ENCODE peak calls at places on chromosome 13, in six cellular contexts. One of them, this sample, is unnamed.
A peak's percentile ranks its signal among the peaks of the same experiment; 100 is the strongest.

GRCh38 chr13:31920301-31920818 is 111.2 kb upstream of the FRY start:
- DNase-seq in fibroblast of lung: no peak
- DNase-seq in body of pancreas: no peak
- DNase-seq in lower lobe of right lung: no peak
- DNase-seq in GM23248: peak; percentile 18
- DNase-seq in OCI-LY7: no peak
- DNase-seq in this sample: no peak

GRCh38 chr13:20389696-20390525 is 135.7 kb downstream of the CRYL1 start:
- DNase-seq in fibroblast of lung: no peak
- DNase-seq in body of pancreas: no peak
- DNase-seq in lower lobe of right lung: no peak
- DNase-seq in GM23248: no peak
- DNase-seq in OCI-LY7: no peak
- DNase-seq in this sample: no peak

GRCh38 chr13:101730420-101731000 is 278.0 kb downstream of the ITGBL1 start:
- DNase-seq in fibroblast of lung: no peak
- DNase-seq in body of pancreas: peak; percentile 11
- DNase-seq in lower lobe of right lung: no peak
- DNase-seq in GM23248: peak; percentile 14
- DNase-seq in OCI-LY7: no peak
- DNase-seq in this sample: no peak

GRCh38 chr13:27125357-27126282 is 46.0 kb downstream of the USP12 start:
- DNase-seq in fibroblast of lung: no peak
- DNase-seq in body of pancreas: no peak
- DNase-seq in lower lobe of right lung: no peak
- DNase-seq in GM23248: no peak
- DNase-seq in OCI-LY7: no peak
- DNase-seq in this sample: no peak

GRCh38 chr13:110713981-110714797 is 689 bp downstream of the ING1 start:
- DNase-seq in fibroblast of lung: peak; percentile 52
- DNase-seq in body of pancreas: peak; percentile 65
- DNase-seq in lower lobe of right lung: peak; percentile 75
- DNase-seq in GM23248: peak; percentile 80
- DNase-seq in OCI-LY7: peak; percentile 74
- DNase-seq in this sample: peak; percentile 79

GRCh38 chr13:93320942-93321341 is 94.3 kb downstream of the GPC6 start:
- DNase-seq in fibroblast of lung: peak; percentile 60
- DNase-seq in body of pancreas: no peak
- DNase-seq in lower lobe of right lung: no peak
- DNase-seq in GM23248: peak; percentile 69
- DNase-seq in OCI-LY7: no peak
- DNase-seq in this sample: no peak

GRCh38 chr13:110134801-110135200 is 172.2 kb downstream of the COL4A1 start:
- DNase-seq in fibroblast of lung: peak; percentile 24
- DNase-seq in body of pancreas: no peak
- DNase-seq in lower lobe of right lung: no peak
- DNase-seq in GM23248: peak; percentile 35
- DNase-seq in OCI-LY7: no peak
- DNase-seq in this sample: no peak

GRCh38 chr13:39196957-39197644 is 158.8 kb downstream of the NHLRC3 start:
- DNase-seq in fibroblast of lung: peak; percentile 1
- DNase-seq in body of pancreas: no peak
- DNase-seq in lower lobe of right lung: no peak
- DNase-seq in GM23248: no peak
- DNase-seq in OCI-LY7: no peak
- DNase-seq in this sample: no peak

GRCh38 chr13:40780822-40781401 is 8.5 kb upstream of the SLC25A15 start:
- DNase-seq in fibroblast of lung: peak; percentile 37
- DNase-seq in body of pancreas: peak; percentile 34
- DNase-seq in lower lobe of right lung: no peak
- DNase-seq in GM23248: peak; percentile 39
- DNase-seq in OCI-LY7: peak; percentile 51
- DNase-seq in this sample: no peak

GRCh38 chr13:111323549-111323948 is 3.1 kb downstream of the TEX29 start:
- DNase-seq in fibroblast of lung: no peak
- DNase-seq in body of pancreas: no peak
- DNase-seq in lower lobe of right lung: no peak
- DNase-seq in GM23248: no peak
- DNase-seq in OCI-LY7: no peak
- DNase-seq in this sample: no peak

GRCh38 chr13:49021953-49022352 is 46.2 kb downstream of the FNDC3A start:
- DNase-seq in fibroblast of lung: peak; percentile 41
- DNase-seq in body of pancreas: no peak
- DNase-seq in lower lobe of right lung: no peak
- DNase-seq in GM23248: no peak
- DNase-seq in OCI-LY7: no peak
- DNase-seq in this sample: no peak

GRCh38 chr13:94312511-94313191 is 166.8 kb downstream of the DCT start:
- DNase-seq in fibroblast of lung: peak; percentile 32
- DNase-seq in body of pancreas: no peak
- DNase-seq in lower lobe of right lung: no peak
- DNase-seq in GM23248: no peak
- DNase-seq in OCI-LY7: no peak
- DNase-seq in this sample: no peak

GRCh38 chr13:80740076-80740475 is 399.1 kb upstream of the SPRY2 start:
- DNase-seq in fibroblast of lung: no peak
- DNase-seq in body of pancreas: no peak
- DNase-seq in lower lobe of right lung: no peak
- DNase-seq in GM23248: no peak
- DNase-seq in OCI-LY7: no peak
- DNase-seq in this sample: no peak

GRCh38 chr13:79281335-79281734 is 124.7 kb downstream of the RBM26 start:
- DNase-seq in fibroblast of lung: no peak
- DNase-seq in body of pancreas: no peak
- DNase-seq in lower lobe of right lung: no peak
- DNase-seq in GM23248: no peak
- DNase-seq in OCI-LY7: no peak
- DNase-seq in this sample: no peak
- H3K27ac ChIP-seq in fibroblast of lung: no peak overlapping the region
- H3K27ac ChIP-seq in body of pancreas: no peak overlapping the region
- H3K27ac ChIP-seq in lower lobe of right lung: no peak overlapping the region
- H3K27ac ChIP-seq in GM23248: no peak overlapping the region
- H3K27ac ChIP-seq in OCI-LY7: no peak overlapping the region
- H3K27ac ChIP-seq in this sample: no peak overlapping the region

GRCh38 chr13:50914301-50914700 is 4.7 kb downstream of the RNASEH2B start:
- DNase-seq in fibroblast of lung: peak; percentile 45
- DNase-seq in body of pancreas: no peak
- DNase-seq in lower lobe of right lung: no peak
- DNase-seq in GM23248: peak; percentile 68
- DNase-seq in OCI-LY7: no peak
- DNase-seq in this sample: no peak
- H3K4me1 ChIP-seq in fibroblast of lung: peaks cover 14% of the 10 kb centered on the region
- H3K4me1 ChIP-seq in body of pancreas: peaks cover 27% of the 10 kb centered on the region
- H3K4me1 ChIP-seq in lower lobe of right lung: peaks cover 65% of the 10 kb centered on the region
- H3K4me1 ChIP-seq in GM23248: peaks cover 32% of the 10 kb centered on the region
- H3K4me1 ChIP-seq in OCI-LY7: peaks cover 63% of the 10 kb centered on the region
- H3K4me1 ChIP-seq in this sample: peaks cover 14% of the 10 kb centered on the region

GRCh38 chr13:100394005-100394695 is 194.4 kb downstream of the GGACT start:
- DNase-seq in fibroblast of lung: peak; percentile 89
- DNase-seq in body of pancreas: no peak
- DNase-seq in lower lobe of right lung: no peak
- DNase-seq in GM23248: peak; percentile 94
- DNase-seq in OCI-LY7: no peak
- DNase-seq in this sample: no peak

GRCh38 chr13:100395698-100396373 is 192.8 kb downstream of the GGACT start:
- DNase-seq in fibroblast of lung: no peak
- DNase-seq in body of pancreas: no peak
- DNase-seq in lower lobe of right lung: no peak
- DNase-seq in GM23248: no peak
- DNase-seq in OCI-LY7: no peak
- DNase-seq in this sample: no peak

GRCh38 chr13:100389617-100390016 is 199.0 kb downstream of the GGACT start:
- DNase-seq in fibroblast of lung: no peak
- DNase-seq in body of pancreas: no peak
- DNase-seq in lower lobe of right lung: no peak
- DNase-seq in GM23248: no peak
- DNase-seq in OCI-LY7: no peak
- DNase-seq in this sample: no peak

GRCh38 chr13:100396771-100397170 is 191.8 kb downstream of the GGACT start:
- DNase-seq in fibroblast of lung: no peak
- DNase-seq in body of pancreas: no peak
- DNase-seq in lower lobe of right lung: no peak
- DNase-seq in GM23248: no peak
- DNase-seq in OCI-LY7: no peak
- DNase-seq in this sample: no peak

GRCh38 chr13:100392709-100393630 is 195.6 kb downstream of the GGACT start:
- DNase-seq in fibroblast of lung: peak; percentile 100
- DNase-seq in body of pancreas: peak; percentile 57
- DNase-seq in lower lobe of right lung: peak; percentile 55
- DNase-seq in GM23248: peak; percentile 99
- DNase-seq in OCI-LY7: no peak
- DNase-seq in this sample: peak; percentile 93
- H3K27ac ChIP-seq in fibroblast of lung: peak overlapping the region; percentile 79
- H3K27ac ChIP-seq in body of pancreas: no peak overlapping the region
- H3K27ac ChIP-seq in lower lobe of right lung: peak overlapping the region; percentile 26
- H3K27ac ChIP-seq in GM23248: peak overlapping the region; percentile 99
- H3K27ac ChIP-seq in OCI-LY7: no peak overlapping the region
- H3K27ac ChIP-seq in this sample: peak overlapping the region; percentile 52

GRCh38 chr13:51997641-51998330 is 13.5 kb downstream of the ATP7B start:
- DNase-seq in fibroblast of lung: no peak
- DNase-seq in body of pancreas: peak; percentile 28
- DNase-seq in lower lobe of right lung: no peak
- DNase-seq in GM23248: no peak
- DNase-seq in OCI-LY7: no peak
- DNase-seq in this sample: no peak

GRCh38 chr13:51995677-51996551 is 15.3 kb downstream of the ATP7B start:
- DNase-seq in fibroblast of lung: peak; percentile 35
- DNase-seq in body of pancreas: peak; percentile 92
- DNase-seq in lower lobe of right lung: no peak
- DNase-seq in GM23248: no peak
- DNase-seq in OCI-LY7: no peak
- DNase-seq in this sample: no peak

GRCh38 chr13:51999525-51999924 is 11.7 kb downstream of the ATP7B start:
- DNase-seq in fibroblast of lung: peak; percentile 43
- DNase-seq in body of pancreas: peak; percentile 85
- DNase-seq in lower lobe of right lung: peak; percentile 52
- DNase-seq in GM23248: peak; percentile 25
- DNase-seq in OCI-LY7: no peak
- DNase-seq in this sample: no peak

GRCh38 chr13:51998723-51999471 is 12.4 kb downstream of the ATP7B start:
- DNase-seq in fibroblast of lung: no peak
- DNase-seq in body of pancreas: no peak
- DNase-seq in lower lobe of right lung: no peak
- DNase-seq in GM23248: no peak
- DNase-seq in OCI-LY7: no peak
- DNase-seq in this sample: no peak

DNA sequence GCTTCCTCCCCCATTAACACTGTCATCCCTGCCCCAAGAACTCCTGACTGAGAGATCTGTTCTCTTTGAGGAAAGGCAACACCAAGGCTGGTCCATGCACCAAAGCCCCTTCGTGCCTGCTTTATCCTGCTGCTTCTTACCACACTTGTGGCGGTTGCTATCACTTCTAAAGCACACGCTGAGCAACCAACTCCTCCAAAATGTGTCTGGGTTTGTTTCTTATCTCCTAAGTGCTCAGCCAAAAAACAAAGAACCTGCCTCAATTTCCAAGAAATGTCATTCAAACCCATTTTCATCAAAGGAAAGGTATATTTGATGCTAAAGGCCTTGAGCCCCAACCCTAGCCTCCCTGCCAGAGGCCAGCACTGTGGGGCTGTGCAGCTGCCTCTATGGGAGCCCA is 14.6 kb downstream of the ATP7B start:
- DNase-seq in fibroblast of lung: no peak
- DNase-seq in body of pancreas: no peak
- DNase-seq in lower lobe of right lung: no peak
- DNase-seq in GM23248: no peak
- DNase-seq in OCI-LY7: no peak
- DNase-seq in this sample: no peak
- H3K4me1 ChIP-seq in fibroblast of lung: no peaks in the 10 kb centered on the region
- H3K4me1 ChIP-seq in body of pancreas: peaks cover 60% of the 10 kb centered on the region
- H3K4me1 ChIP-seq in lower lobe of right lung: peaks cover 21% of the 10 kb centered on the region
- H3K4me1 ChIP-seq in GM23248: no peaks in the 10 kb centered on the region
- H3K4me1 ChIP-seq in OCI-LY7: no peaks in the 10 kb centered on the region
- H3K4me1 ChIP-seq in this sample: peaks cover 3% of the 10 kb centered on the region

GRCh38 chr13:47310376-47310775 is 413.5 kb upstream of the HTR2A start:
- DNase-seq in fibroblast of lung: no peak
- DNase-seq in body of pancreas: no peak
- DNase-seq in lower lobe of right lung: no peak
- DNase-seq in GM23248: no peak
- DNase-seq in OCI-LY7: no peak
- DNase-seq in this sample: no peak
- H3K27ac ChIP-seq in fibroblast of lung: no peak overlapping the region
- H3K27ac ChIP-seq in body of pancreas: no peak overlapping the region
- H3K27ac ChIP-seq in lower lobe of right lung: no peak overlapping the region
- H3K27ac ChIP-seq in GM23248: no peak overlapping the region
- H3K27ac ChIP-seq in OCI-LY7: no peak overlapping the region
- H3K27ac ChIP-seq in this sample: no peak overlapping the region

GRCh38 chr13:114132419-114133121 is at the start of gene RASA3:
- DNase-seq in fibroblast of lung: peak; percentile 87
- DNase-seq in body of pancreas: peak; percentile 85
- DNase-seq in lower lobe of right lung: peak; percentile 80
- DNase-seq in GM23248: peak; percentile 91
- DNase-seq in OCI-LY7: peak; percentile 60
- DNase-seq in this sample: peak; percentile 88
- H3K4me1 ChIP-seq in fibroblast of lung: peaks cover 16% of the 10 kb centered on the region
- H3K4me1 ChIP-seq in body of pancreas: peaks cover 27% of the 10 kb centered on the region
- H3K4me1 ChIP-seq in lower lobe of right lung: peaks cover 49% of the 10 kb centered on the region
- H3K4me1 ChIP-seq in GM23248: peaks cover 23% of the 10 kb centered on the region
- H3K4me1 ChIP-seq in OCI-LY7: peaks cover 40% of the 10 kb centered on the region
- H3K4me1 ChIP-seq in this sample: peaks cover 25% of the 10 kb centered on the region

DNA sequence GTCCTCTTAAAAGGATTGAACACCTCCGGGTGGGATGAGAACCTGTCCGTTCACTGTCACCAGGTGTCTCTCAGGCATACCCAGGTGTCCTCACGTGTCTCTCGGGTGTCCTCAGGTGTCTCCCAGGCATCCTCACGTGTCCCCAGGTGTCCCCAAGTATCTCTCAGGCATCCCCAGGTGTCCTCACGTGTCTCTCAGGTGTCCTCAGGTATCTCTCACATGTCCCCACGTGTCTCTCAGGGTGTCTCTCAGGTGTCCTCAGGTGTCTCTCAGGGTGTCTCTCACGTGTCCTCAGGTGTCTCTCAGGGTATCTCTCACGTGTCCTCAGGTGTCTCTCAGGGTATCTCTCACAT is 33.8 kb downstream of the ATP4B start:
- DNase-seq in fibroblast of lung: no peak
- DNase-seq in body of pancreas: no peak
- DNase-seq in lower lobe of right lung: no peak
- DNase-seq in GM23248: no peak
- DNase-seq in OCI-LY7: no peak
- DNase-seq in this sample: no peak
- H3K27ac ChIP-seq in fibroblast of lung: no peak overlapping the region
- H3K27ac ChIP-seq in body of pancreas: no peak overlapping the region
- H3K27ac ChIP-seq in lower lobe of right lung: no peak overlapping the region
- H3K27ac ChIP-seq in GM23248: no peak overlapping the region
- H3K27ac ChIP-seq in OCI-LY7: no peak overlapping the region
- H3K27ac ChIP-seq in this sample: no peak overlapping the region

DNA sequence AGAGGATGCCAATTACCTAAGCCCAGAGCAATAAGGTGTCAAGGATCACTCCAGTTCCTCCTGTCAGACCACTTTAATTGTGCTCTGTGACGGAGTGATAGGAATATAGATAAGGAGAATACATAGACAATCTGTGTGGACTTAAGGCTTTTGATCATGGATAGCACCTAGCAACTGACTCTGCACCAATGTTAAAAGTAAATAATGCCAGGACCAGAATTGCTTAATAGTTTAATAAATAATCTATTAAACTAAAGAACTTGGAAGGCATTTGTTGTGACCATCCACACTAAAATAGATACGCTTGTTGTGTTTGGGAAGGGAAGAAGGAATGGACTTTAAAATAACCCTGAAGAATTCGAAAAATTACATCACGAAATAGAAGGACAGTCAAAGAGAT is 390.8 kb upstream of the ARGLU1 start:
- DNase-seq in fibroblast of lung: no peak
- DNase-seq in body of pancreas: no peak
- DNase-seq in lower lobe of right lung: no peak
- DNase-seq in GM23248: no peak
- DNase-seq in OCI-LY7: no peak
- DNase-seq in this sample: no peak
- H3K4me1 ChIP-seq in fibroblast of lung: no peaks in the 10 kb centered on the region
- H3K4me1 ChIP-seq in body of pancreas: no peaks in the 10 kb centered on the region
- H3K4me1 ChIP-seq in lower lobe of right lung: no peaks in the 10 kb centered on the region
- H3K4me1 ChIP-seq in GM23248: no peaks in the 10 kb centered on the region
- H3K4me1 ChIP-seq in OCI-LY7: no peaks in the 10 kb centered on the region
- H3K4me1 ChIP-seq in this sample: no peaks in the 10 kb centered on the region

This sample was measured in ascending aorta.